ENCODE peak calls at places on chromosomes 13 and 19, in ten cellular contexts. One of them, this sample, is unnamed.

GRCh38 chr19:41570639-41571112 is 5.3 kb upstream of the CEACAM21 start:
- DNase-seq in AG04450: peak; percentile 10
- DNase-seq in stimulated activated CD8-positive, alpha-beta memory T cell treated with anti-CD3 and anti-CD28 coated beads, Interleukin-4, amount 100 ng/mL, for 1 hour: peak; percentile 69
- DNase-seq in left ventricle myocardium superior: peak; percentile 92
- DNase-seq in DMS79 treated with DMSO at 0.1 percent for 48 hours: peak; percentile 76
- DNase-seq in neural crest cell: peak; percentile 68
- DNase-seq in activated CD4-positive, alpha-beta T cell treated with anti-CD3 and anti-CD28 coated beads for 24 hours: peak; percentile 83
- DNase-seq in cardiac fibroblast: peak; percentile 77
- DNase-seq in head of caudate nucleus: peak; percentile 63
- DNase-seq in activated naive CD8-positive, alpha-beta T cell treated with anti-CD3 and anti-CD28 coated beads for 36 hours: peak; percentile 84
- DNase-seq in this sample: peak; percentile 91

GRCh38 chr13:49374585-49375290 is 69.1 kb downstream of the CAB39L start:
- DNase-seq in head of caudate nucleus: no peak
- DNase-seq in activated naive CD8-positive, alpha-beta T cell treated with anti-CD3 and anti-CD28 coated beads for 36 hours: no peak
- DNase-seq in activated CD4-positive, alpha-beta T cell treated with anti-CD3 and anti-CD28 coated beads for 24 hours: no peak
- DNase-seq in AG04450: peak; percentile 6
- DNase-seq in cardiac fibroblast: peak; percentile 85
- DNase-seq in DMS79 treated with DMSO at 0.1 percent for 48 hours: peak; percentile 35
- DNase-seq in neural crest cell: no peak
- DNase-seq in stimulated activated CD8-positive, alpha-beta memory T cell treated with anti-CD3 and anti-CD28 coated beads, Interleukin-4, amount 100 ng/mL, for 1 hour: no peak
- DNase-seq in left ventricle myocardium superior: no peak
- DNase-seq in this sample: peak; percentile 83

GRCh38 chr19:13980340-13980739 is 25.8 kb downstream of the RFX1 start:
- DNase-seq in activated CD4-positive, alpha-beta T cell treated with anti-CD3 and anti-CD28 coated beads for 24 hours: no peak
- DNase-seq in DMS79 treated with DMSO at 0.1 percent for 48 hours: no peak
- DNase-seq in AG04450: no peak
- DNase-seq in cardiac fibroblast: no peak
- DNase-seq in activated naive CD8-positive, alpha-beta T cell treated with anti-CD3 and anti-CD28 coated beads for 36 hours: no peak
- DNase-seq in left ventricle myocardium superior: no peak
- DNase-seq in neural crest cell: no peak
- DNase-seq in head of caudate nucleus: no peak
- DNase-seq in stimulated activated CD8-positive, alpha-beta memory T cell treated with anti-CD3 and anti-CD28 coated beads, Interleukin-4, amount 100 ng/mL, for 1 hour: no peak
- DNase-seq in this sample: no peak

GRCh38 chr19:48445256-48445605 is 552 bp upstream of the GRWD1 start:
- DNase-seq in DMS79 treated with DMSO at 0.1 percent for 48 hours: peak; percentile 95
- DNase-seq in left ventricle myocardium superior: no peak
- DNase-seq in AG04450: peak; percentile 85
- DNase-seq in cardiac fibroblast: peak; percentile 94
- DNase-seq in head of caudate nucleus: no peak
- DNase-seq in neural crest cell: no peak
- DNase-seq in stimulated activated CD8-positive, alpha-beta memory T cell treated with anti-CD3 and anti-CD28 coated beads, Interleukin-4, amount 100 ng/mL, for 1 hour: no peak
- DNase-seq in activated CD4-positive, alpha-beta T cell treated with anti-CD3 and anti-CD28 coated beads for 24 hours: no peak
- DNase-seq in activated naive CD8-positive, alpha-beta T cell treated with anti-CD3 and anti-CD28 coated beads for 36 hours: no peak
- DNase-seq in this sample: peak; percentile 93

GRCh38 chr19:15254547-15254946 is 22.3 kb upstream of the EPHX3 start:
- DNase-seq in DMS79 treated with DMSO at 0.1 percent for 48 hours: no peak
- DNase-seq in stimulated activated CD8-positive, alpha-beta memory T cell treated with anti-CD3 and anti-CD28 coated beads, Interleukin-4, amount 100 ng/mL, for 1 hour: no peak
- DNase-seq in AG04450: no peak
- DNase-seq in neural crest cell: no peak
- DNase-seq in cardiac fibroblast: no peak
- DNase-seq in left ventricle myocardium superior: no peak
- DNase-seq in head of caudate nucleus: no peak
- DNase-seq in activated naive CD8-positive, alpha-beta T cell treated with anti-CD3 and anti-CD28 coated beads for 36 hours: no peak
- DNase-seq in activated CD4-positive, alpha-beta T cell treated with anti-CD3 and anti-CD28 coated beads for 24 hours: no peak
- DNase-seq in this sample: no peak

GRCh38 chr13:112859817-112860190 is 109.2 kb upstream of the MCF2L start:
- DNase-seq in cardiac fibroblast: peak; percentile 59
- DNase-seq in DMS79 treated with DMSO at 0.1 percent for 48 hours: peak; percentile 79
- DNase-seq in neural crest cell: no peak
- DNase-seq in stimulated activated CD8-positive, alpha-beta memory T cell treated with anti-CD3 and anti-CD28 coated beads, Interleukin-4, amount 100 ng/mL, for 1 hour: no peak
- DNase-seq in left ventricle myocardium superior: peak; percentile 37
- DNase-seq in head of caudate nucleus: peak; percentile 18
- DNase-seq in activated CD4-positive, alpha-beta T cell treated with anti-CD3 and anti-CD28 coated beads for 24 hours: no peak
- DNase-seq in activated naive CD8-positive, alpha-beta T cell treated with anti-CD3 and anti-CD28 coated beads for 36 hours: no peak
- DNase-seq in AG04450: peak; percentile 46
- DNase-seq in this sample: peak; percentile 53

GRCh38 chr13:110616103-110617101 is 1.1 kb downstream of the NAXD start:
- DNase-seq in DMS79 treated with DMSO at 0.1 percent for 48 hours: peak; percentile 34
- DNase-seq in neural crest cell: no peak
- DNase-seq in head of caudate nucleus: no peak
- DNase-seq in left ventricle myocardium superior: no peak
- DNase-seq in stimulated activated CD8-positive, alpha-beta memory T cell treated with anti-CD3 and anti-CD28 coated beads, Interleukin-4, amount 100 ng/mL, for 1 hour: no peak
- DNase-seq in cardiac fibroblast: peak; percentile 85
- DNase-seq in AG04450: no peak
- DNase-seq in activated naive CD8-positive, alpha-beta T cell treated with anti-CD3 and anti-CD28 coated beads for 36 hours: peak; percentile 60
- DNase-seq in activated CD4-positive, alpha-beta T cell treated with anti-CD3 and anti-CD28 coated beads for 24 hours: no peak
- DNase-seq in this sample: peak; percentile 73

GRCh38 chr19:29573486-29573885 is 32.6 kb upstream of the POP4 start:
- DNase-seq in activated CD4-positive, alpha-beta T cell treated with anti-CD3 and anti-CD28 coated beads for 24 hours: no peak
- DNase-seq in activated naive CD8-positive, alpha-beta T cell treated with anti-CD3 and anti-CD28 coated beads for 36 hours: no peak
- DNase-seq in left ventricle myocardium superior: no peak
- DNase-seq in neural crest cell: no peak
- DNase-seq in DMS79 treated with DMSO at 0.1 percent for 48 hours: no peak
- DNase-seq in stimulated activated CD8-positive, alpha-beta memory T cell treated with anti-CD3 and anti-CD28 coated beads, Interleukin-4, amount 100 ng/mL, for 1 hour: no peak
- DNase-seq in AG04450: no peak
- DNase-seq in head of caudate nucleus: no peak
- DNase-seq in cardiac fibroblast: no peak
- DNase-seq in this sample: no peak

GRCh38 chr13:33644607-33645543 is 173.1 kb upstream of the RFC3 start:
- DNase-seq in head of caudate nucleus: no peak
- DNase-seq in DMS79 treated with DMSO at 0.1 percent for 48 hours: no peak
- DNase-seq in activated naive CD8-positive, alpha-beta T cell treated with anti-CD3 and anti-CD28 coated beads for 36 hours: no peak
- DNase-seq in neural crest cell: no peak
- DNase-seq in left ventricle myocardium superior: peak; percentile 20
- DNase-seq in AG04450: no peak
- DNase-seq in activated CD4-positive, alpha-beta T cell treated with anti-CD3 and anti-CD28 coated beads for 24 hours: no peak
- DNase-seq in stimulated activated CD8-positive, alpha-beta memory T cell treated with anti-CD3 and anti-CD28 coated beads, Interleukin-4, amount 100 ng/mL, for 1 hour: no peak
- DNase-seq in cardiac fibroblast: peak; percentile 50
- DNase-seq in this sample: peak; percentile 52

GRCh38 chr19:5249526-5249925 is 91.1 kb downstream of the PTPRS start:
- DNase-seq in DMS79 treated with DMSO at 0.1 percent for 48 hours: no peak
- DNase-seq in stimulated activated CD8-positive, alpha-beta memory T cell treated with anti-CD3 and anti-CD28 coated beads, Interleukin-4, amount 100 ng/mL, for 1 hour: no peak
- DNase-seq in head of caudate nucleus: no peak
- DNase-seq in left ventricle myocardium superior: no peak
- DNase-seq in cardiac fibroblast: no peak
- DNase-seq in neural crest cell: no peak
- DNase-seq in AG04450: no peak
- DNase-seq in activated CD4-positive, alpha-beta T cell treated with anti-CD3 and anti-CD28 coated beads for 24 hours: no peak
- DNase-seq in activated naive CD8-positive, alpha-beta T cell treated with anti-CD3 and anti-CD28 coated beads for 36 hours: no peak
- DNase-seq in this sample: no peak

GRCh38 chr13:26221399-26221720 is 754 bp downstream of the RNF6 start:
- DNase-seq in head of caudate nucleus: no peak
- DNase-seq in activated naive CD8-positive, alpha-beta T cell treated with anti-CD3 and anti-CD28 coated beads for 36 hours: no peak
- DNase-seq in left ventricle myocardium superior: no peak
- DNase-seq in activated CD4-positive, alpha-beta T cell treated with anti-CD3 and anti-CD28 coated beads for 24 hours: no peak
- DNase-seq in AG04450: no peak
- DNase-seq in cardiac fibroblast: no peak
- DNase-seq in neural crest cell: no peak
- DNase-seq in stimulated activated CD8-positive, alpha-beta memory T cell treated with anti-CD3 and anti-CD28 coated beads, Interleukin-4, amount 100 ng/mL, for 1 hour: no peak
- DNase-seq in DMS79 treated with DMSO at 0.1 percent for 48 hours: peak; percentile 64
- DNase-seq in this sample: no peak

GRCh38 chr19:46579286-46579944 is 21.7 kb upstream of the CALM3 start:
- DNase-seq in AG04450: no peak
- DNase-seq in neural crest cell: peak; percentile 47
- DNase-seq in stimulated activated CD8-positive, alpha-beta memory T cell treated with anti-CD3 and anti-CD28 coated beads, Interleukin-4, amount 100 ng/mL, for 1 hour: no peak
- DNase-seq in cardiac fibroblast: peak; percentile 23
- DNase-seq in head of caudate nucleus: no peak
- DNase-seq in left ventricle myocardium superior: no peak
- DNase-seq in activated CD4-positive, alpha-beta T cell treated with anti-CD3 and anti-CD28 coated beads for 24 hours: no peak
- DNase-seq in DMS79 treated with DMSO at 0.1 percent for 48 hours: no peak
- DNase-seq in activated naive CD8-positive, alpha-beta T cell treated with anti-CD3 and anti-CD28 coated beads for 36 hours: peak; percentile 48
- DNase-seq in this sample: peak; percentile 10

GRCh38 chr19:2266183-2266993 is 10.2 kb upstream of the JSRP1 start:
- DNase-seq in neural crest cell: no peak
- DNase-seq in cardiac fibroblast: peak; percentile 82
- DNase-seq in activated naive CD8-positive, alpha-beta T cell treated with anti-CD3 and anti-CD28 coated beads for 36 hours: peak; percentile 57
- DNase-seq in DMS79 treated with DMSO at 0.1 percent for 48 hours: peak; percentile 72
- DNase-seq in head of caudate nucleus: peak; percentile 56
- DNase-seq in left ventricle myocardium superior: peak; percentile 92
- DNase-seq in AG04450: peak; percentile 34
- DNase-seq in activated CD4-positive, alpha-beta T cell treated with anti-CD3 and anti-CD28 coated beads for 24 hours: no peak
- DNase-seq in stimulated activated CD8-positive, alpha-beta memory T cell treated with anti-CD3 and anti-CD28 coated beads, Interleukin-4, amount 100 ng/mL, for 1 hour: no peak
- DNase-seq in this sample: peak; percentile 30

GRCh38 chr19:8355631-8356402 is 8.1 kb upstream of the ANGPTL4 start:
- DNase-seq in stimulated activated CD8-positive, alpha-beta memory T cell treated with anti-CD3 and anti-CD28 coated beads, Interleukin-4, amount 100 ng/mL, for 1 hour: no peak
- DNase-seq in left ventricle myocardium superior: no peak
- DNase-seq in head of caudate nucleus: no peak
- DNase-seq in neural crest cell: no peak
- DNase-seq in AG04450: no peak
- DNase-seq in cardiac fibroblast: peak; percentile 99
- DNase-seq in DMS79 treated with DMSO at 0.1 percent for 48 hours: no peak
- DNase-seq in activated naive CD8-positive, alpha-beta T cell treated with anti-CD3 and anti-CD28 coated beads for 36 hours: no peak
- DNase-seq in activated CD4-positive, alpha-beta T cell treated with anti-CD3 and anti-CD28 coated beads for 24 hours: no peak
- DNase-seq in this sample: peak; percentile 84

GRCh38 chr13:40629678-40630384 is 36.6 kb downstream of the FOXO1 start:
- DNase-seq in activated naive CD8-positive, alpha-beta T cell treated with anti-CD3 and anti-CD28 coated beads for 36 hours: no peak
- DNase-seq in neural crest cell: no peak
- DNase-seq in activated CD4-positive, alpha-beta T cell treated with anti-CD3 and anti-CD28 coated beads for 24 hours: no peak
- DNase-seq in head of caudate nucleus: no peak
- DNase-seq in cardiac fibroblast: no peak
- DNase-seq in left ventricle myocardium superior: no peak
- DNase-seq in AG04450: no peak
- DNase-seq in stimulated activated CD8-positive, alpha-beta memory T cell treated with anti-CD3 and anti-CD28 coated beads, Interleukin-4, amount 100 ng/mL, for 1 hour: no peak
- DNase-seq in DMS79 treated with DMSO at 0.1 percent for 48 hours: no peak
- DNase-seq in this sample: no peak

This sample was measured in adipocyte.